ENCODE peak calls at places on chromosomes 3 and 15, in nine cellular contexts. Y is stimulated activated CD4-positive, alpha-beta T cell treated with anti-CD3 and anti-CD28 coated beads, Interleukin-1b, Interleukin-23, amount 100 ng/mL, for 24 hours; G is ELR; K is fibroblast of lung; C is H54; T is IMR-90; L is NAMALWA; U is stimulated activated CD8-positive, alpha-beta memory T cell treated with anti-CD3 and anti-CD28 coated beads, Interleukin-4, amount 100 ng/mL, for 1 hour; H is fibroblast of villous mesenchyme. R is an unnamed sample.

GRCh38 chr15:57445872-57446271 is 69.6 kb downstream of the CGNL1 start:
- DNase-seq in Y (no peak), G (no peak), K (peak), C (no peak), T (peak), L (no peak), U (no peak), H (peak), R (peak)

GRCh38 chr3:153290278-153291015 is 128.4 kb downstream of the RAP2B start:
- DNase-seq in Y (no peak), G (peak), K (no peak), C (no peak), T (no peak), L (peak), U (no peak), H (peak), R (no peak)

GRCh38 chr3:32959370-32959769 is 7.9 kb downstream of the CCR4 start:
- DNase-seq in Y (no peak), G (peak), K (no peak), C (no peak), T (no peak), L (no peak), U (no peak), H (no peak), R (peak)

GRCh38 chr15:85778107-85778776 is 16.5 kb downstream of the KLHL25 start:
- DNase-seq in Y (no peak), G (no peak), K (no peak), C (no peak), T (no peak), L (no peak), U (no peak), H (no peak), R (peak)

GRCh38 chr3:89145995-89146394 is 38.6 kb downstream of the EPHA3 start:
- DNase-seq in Y (no peak), G (peak), K (peak), C (no peak), T (peak), L (no peak), U (no peak), H (peak), R (peak)

GRCh38 chr3:46408853-46409252 is 1.8 kb downstream of the CCRL2 start:
- DNase-seq in Y (no peak), G (no peak), K (no peak), C (no peak), T (no peak), L (no peak), U (no peak), H (no peak), R (no peak)

GRCh38 chr3:47715928-47716327 is 65.8 kb downstream of the SMARCC1 start:
- DNase-seq in Y (no peak), G (peak), K (peak), C (no peak), T (peak), L (no peak), U (no peak), H (peak), R (peak)

GRCh38 chr3:147419062-147419701 is 10.0 kb downstream of the ZIC1 start:
- DNase-seq in Y (no peak), G (no peak), K (peak), C (no peak), T (peak), L (no peak), U (no peak), H (no peak), R (no peak)

GRCh38 chr15:25852696-25853524 is 10.2 kb downstream of the ATP10A start:
- DNase-seq in Y (no peak), G (no peak), K (no peak), C (no peak), T (no peak), L (no peak), U (no peak), H (no peak), R (no peak)

GRCh38 chr15:60047701-60048100 is 43.6 kb downstream of the FOXB1 start:
- DNase-seq in Y (no peak), G (no peak), K (peak), C (no peak), T (no peak), L (no peak), U (no peak), H (no peak), R (no peak)

GRCh38 chr3:70857926-70858325 is 545.5 kb upstream of the MDFIC2 start:
- DNase-seq in Y (no peak), G (no peak), K (peak), C (no peak), T (peak), L (no peak), U (no peak), H (peak), R (peak)

R was measured in amniotic epithelial cell.